ENCODE peak calls at places on chromosomes 16 and 17, in four cellular contexts. N is left ventricle myocardium superior, F is PC-9, H is H9. M is an unnamed sample.

GRCh38 chr17:77772461-77772897 is 186.0 kb upstream of the TNRC6C start:
- DNase-seq in F (peak; percentile 20), H (peak; percentile 96), N (peak; percentile 82), M (peak; percentile 57)

GRCh38 chr16:12878973-12879372 is 22.4 kb upstream of the SHISA9 start:
- DNase-seq in F (no peak), H (no peak), N (no peak), M (no peak)

GRCh38 chr16:87881327-87882200 is 12.3 kb upstream of the SLC7A5 start:
- DNase-seq in F (no peak), N (no peak), H (no peak), M (no peak)

GRCh38 chr17:77666480-77666879 is 292.0 kb upstream of the TNRC6C start:
- DNase-seq in F (no peak), H (no peak), N (no peak), M (no peak)

GRCh38 chr17:79754359-79754758 is 23.6 kb upstream of the CBX2 start:
- DNase-seq in F (no peak), H (no peak), N (no peak), M (no peak)

GRCh38 chr17:6328279-6328678 is 106.6 kb downstream of the AIPL1 start:
- DNase-seq in N (no peak), H (no peak), F (no peak), M (peak; percentile 3)

GRCh38 chr17:16814439-16814838 is 124.4 kb downstream of the CCDC144A start:
- DNase-seq in N (no peak), F (no peak), H (peak; percentile 32), M (no peak)

GRCh38 chr16:47565454-47565853 is 104.3 kb downstream of the PHKB start:
- DNase-seq in N (peak; percentile 74), F (no peak), H (no peak), M (peak; percentile 33)

GRCh38 chr17:49197346-49197998 is 12.9 kb downstream of the GNGT2 start:
- DNase-seq in H (no peak), N (no peak), F (peak; percentile 12), M (no peak)

M was measured in GM12865.